ENCODE peak calls at places on chromosome 15, in nine cellular contexts. M is GM12891, Q is esophagus muscularis mucosa, U is HepG2, D is sigmoid colon, J is HL-60, R is stomach, H is Panc1, S is transverse colon. K is an unnamed sample.
A peak's percentile ranks its signal among the peaks of the same experiment; 100 is the strongest.

GRCh38 chr15:100005715-100006114 is 272.5 kb upstream of the LYSMD4 start:
- DNase-seq in U (no peak), J (no peak), Q (no peak), S (no peak), R (no peak), D (no peak), H (no peak), M (no peak), K (no peak)

GRCh38 chr15:66800584-66801235 is 98.7 kb downstream of the SMAD6 start:
- DNase-seq in R (no peak), H (no peak), J (no peak), Q (no peak), M (no peak), U (no peak), S (no peak), D (no peak), K (no peak)

GRCh38 chr15:56732135-56732880 is 1.0 kb downstream of the ZNF280D start:
- DNase-seq in R (no peak), M (no peak), S (peak; percentile 12), Q (no peak), D (no peak), H (no peak), U (peak; percentile 11), J (no peak), K (peak; percentile 35)

GRCh38 chr15:74025436-74025835 is 30.9 kb downstream of the PML start:
- DNase-seq in J (no peak), U (no peak), S (no peak), R (peak; percentile 8), D (no peak), H (no peak), Q (no peak), M (no peak), K (no peak)

GRCh38 chr15:64379216-64379960 is 1.9 kb downstream of the PCLAF start:
- DNase-seq in D (peak; percentile 28), S (no peak), U (no peak), Q (no peak), J (no peak), R (no peak), H (no peak), M (no peak), K (no peak)

GRCh38 chr15:25426896-25427610 is 11.8 kb downstream of the UBE3A start:
- DNase-seq in Q (no peak), R (no peak), J (no peak), D (no peak), U (no peak), S (no peak), M (no peak), H (no peak), K (no peak)

GRCh38 chr15:34055868-34056595 is 17.0 kb upstream of the AVEN start:
- DNase-seq in R (no peak), M (no peak), D (no peak), J (no peak), S (no peak), Q (no peak), U (no peak), H (no peak), K (no peak)

GRCh38 chr15:67803299-67803698 is 22.0 kb upstream of the SKOR1 start:
- DNase-seq in Q (no peak), J (no peak), D (no peak), U (no peak), M (no peak), R (no peak), S (no peak), H (no peak), K (no peak)

GRCh38 chr15:96088592-96088991 is 241.9 kb upstream of the NR2F2 start:
- DNase-seq in H (no peak), M (no peak), J (no peak), S (no peak), R (no peak), U (no peak), Q (no peak), D (no peak), K (peak; percentile 75)

GRCh38 chr15:77746254-77747174 is 113.8 kb upstream of the LINGO1 start:
- DNase-seq in J (no peak), M (no peak), U (no peak), H (no peak), R (no peak), D (no peak), Q (no peak), S (no peak), K (no peak)

GRCh38 chr15:29071907-29072273 is 186.1 kb downstream of the APBA2 start:
- DNase-seq in Q (no peak), H (no peak), D (peak; percentile 32), S (no peak), J (no peak), U (no peak), R (no peak), M (no peak), K (no peak)

GRCh38 chr15:99707481-99708270 is 25.6 kb downstream of the LYSMD4 start:
- DNase-seq in J (no peak), D (no peak), M (no peak), H (no peak), Q (no peak), S (no peak), U (no peak), R (no peak), K (no peak)

GRCh38 chr15:74252291-74253080 is 16.4 kb downstream of the CCDC33 start:
- DNase-seq in J (no peak), R (no peak), Q (no peak), M (no peak), D (no peak), U (no peak), H (no peak), S (no peak), K (no peak)

GRCh38 chr15:71807125-71807629 is 3.2 kb upstream of the NR2E3 start:
- DNase-seq in S (no peak), R (no peak), M (no peak), D (no peak), H (no peak), Q (no peak), U (no peak), J (no peak), K (peak; percentile 78)

GRCh38 chr15:35325374-35325941 is 220.5 kb downstream of the DPH6 start:
- DNase-seq in S (no peak), M (no peak), U (no peak), R (no peak), H (no peak), D (no peak), J (no peak), Q (no peak), K (no peak)

GRCh38 chr15:62390793-62391543 is 225.9 kb upstream of the C2CD4B start:
- DNase-seq in Q (no peak), D (peak; percentile 74), H (no peak), S (peak; percentile 44), R (peak; percentile 43), J (peak; percentile 46), M (peak; percentile 38), U (peak; percentile 32), K (peak; percentile 77)

DNA sequence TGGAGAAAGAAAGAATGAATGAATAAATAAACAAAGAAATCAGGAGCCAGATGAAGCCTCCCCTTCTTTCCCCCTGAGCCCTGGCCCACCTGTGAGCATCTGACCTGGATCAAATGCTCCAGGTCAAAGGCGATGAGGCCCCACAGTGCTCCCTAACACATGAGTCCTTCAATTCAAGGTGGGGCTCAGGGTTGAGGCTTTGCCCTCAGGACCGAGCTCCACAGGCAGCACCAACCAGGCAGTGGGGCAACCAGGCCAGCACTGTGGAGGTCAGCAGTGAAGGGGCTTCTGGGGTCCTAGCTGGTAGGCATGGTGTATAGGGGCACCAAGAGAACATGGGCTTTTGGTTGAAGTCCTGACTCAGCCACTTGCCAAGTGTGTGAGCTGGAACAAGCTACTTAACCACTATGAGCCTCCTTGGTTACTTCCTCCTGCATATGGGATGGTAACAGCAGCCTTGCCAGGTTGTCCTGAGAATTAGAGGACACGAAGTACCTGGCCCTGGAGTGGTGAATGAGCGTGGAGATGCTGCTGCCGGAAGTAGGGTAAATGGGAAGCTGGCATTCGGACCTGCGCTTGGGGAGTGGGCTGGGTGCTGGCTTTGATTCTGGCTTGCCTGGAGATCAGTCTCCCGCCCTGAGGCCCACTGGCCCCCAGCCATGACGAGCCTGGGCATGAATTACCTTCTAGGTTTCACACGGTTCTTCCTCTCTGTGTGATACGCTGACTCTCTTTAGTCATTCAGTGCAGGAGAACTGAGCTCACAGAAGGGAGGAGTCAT is 10.0 kb upstream of the PAQR5 start:
- DNase-seq in R (no peak), U (no peak), Q (no peak), S (no peak), D (no peak), H (no peak), M (no peak), J (no peak), K (no peak)
- TF ChIP-seq POLR2AphosphoS5 in R (no peak), U (no peak), Q (no peak), S (no peak), D (no peak), H (no peak), M (no peak), J (no peak), K (no peak)

GRCh38 chr15:70507772-70508351 is 255.5 kb downstream of the UACA start:
- DNase-seq in D (no peak), S (no peak), Q (no peak), R (peak; percentile 44), J (peak; percentile 87), M (no peak), U (peak; percentile 70), H (peak; percentile 99), K (no peak)

GRCh38 chr15:70504988-70505387 is 258.4 kb downstream of the UACA start:
- DNase-seq in M (no peak), S (no peak), U (no peak), Q (no peak), R (no peak), J (no peak), D (no peak), H (no peak), K (no peak)

GRCh38 chr15:70505411-70505919 is 257.9 kb downstream of the UACA start:
- DNase-seq in R (no peak), D (no peak), J (peak; percentile 65), U (peak; percentile 29), S (no peak), H (peak; percentile 75), M (no peak), Q (no peak), K (no peak)

GRCh38 chr15:70504305-70504951 is 258.9 kb downstream of the UACA start:
- DNase-seq in H (no peak), J (peak; percentile 80), Q (no peak), M (no peak), D (peak; percentile 83), R (peak; percentile 47), S (peak; percentile 65), U (no peak), K (no peak)

GRCh38 chr15:70505971-70506887 is 257.1 kb downstream of the UACA start:
- DNase-seq in S (no peak), J (no peak), H (no peak), D (no peak), R (no peak), Q (no peak), M (no peak), U (no peak), K (peak; percentile 25)
- TF ChIP-seq POLR2AphosphoS5 in S (no peak), J (no peak), H (no peak), D (no peak), R (no peak), Q (no peak), M (no peak), U (no peak), K (no peak)

GRCh38 chr15:98647774-98648653 is at the start of gene IGF1R:
- DNase-seq in R (peak; percentile 89), H (no peak), Q (peak; percentile 94), M (peak; percentile 75), S (peak; percentile 88), D (peak; percentile 93), U (peak; percentile 80), J (peak; percentile 81), K (peak; percentile 90)
- TF ChIP-seq POLR2AphosphoS5 in R (no peak), H (no peak), Q (peak; percentile 30), M (no peak), S (peak; percentile 48), D (peak; percentile 64), U (no peak), J (no peak), K (no peak)

GRCh38 chr15:80710635-80711553 is 15.8 kb downstream of the ABHD17C start:
- DNase-seq in R (no peak), M (no peak), Q (no peak), U (no peak), D (no peak), H (no peak), J (no peak), S (no peak), K (no peak)
- TF ChIP-seq POLR2AphosphoS5 in R (no peak), M (no peak), Q (no peak), U (no peak), D (no peak), H (no peak), J (no peak), S (no peak), K (no peak)

K was measured in GM23338.